ENCODE peak calls at places on chromosomes 3 and 15, in seven cellular contexts. P, Z, N, S, O, K and Y are unnamed samples.

GRCh38 chr3:111717601-111718000 is 122.5 kb upstream of the ZBED2 start:
- DNase-seq in P (peak; percentile 68), Z (peak; percentile 88), N (peak; percentile 58), S (peak; percentile 68), O (peak; percentile 73), K (peak; percentile 67), Y (peak; percentile 38)

GRCh38 chr15:80264031-80264430 is 12.0 kb upstream of the CTXND1 start:
- DNase-seq in P (no peak), Z (peak; percentile 22), N (no peak), S (no peak), O (no peak), K (no peak), Y (no peak)

GRCh38 chr15:98525625-98526024 is 122.7 kb upstream of the IGF1R start:
- DNase-seq in P (no peak), Z (no peak), N (no peak), S (no peak), O (no peak), K (no peak), Y (no peak)

GRCh38 chr3:10977864-10978510 is 14.6 kb upstream of the SLC6A1 start:
- DNase-seq in P (no peak), Z (no peak), N (no peak), S (no peak), O (no peak), K (no peak), Y (no peak)

GRCh38 chr3:47409688-47410416 is 29.0 kb downstream of the PTPN23 start:
- DNase-seq in P (no peak), Z (no peak), N (no peak), S (no peak), O (no peak), K (no peak), Y (no peak)

GRCh38 chr3:5644773-5645172 is 457.3 kb downstream of the EDEM1 start:
- DNase-seq in P (no peak), Z (no peak), N (no peak), S (no peak), O (no peak), K (no peak), Y (no peak)

GRCh38 chr3:157310329-157311065 is 126.2 kb upstream of the PTX3 start:
- DNase-seq in P (no peak), Z (no peak), N (no peak), S (no peak), O (no peak), K (no peak), Y (no peak)

GRCh38 chr3:47440131-47440530 is 35.6 kb downstream of the SCAP start:
- DNase-seq in P (no peak), Z (peak; percentile 32), N (no peak), S (no peak), O (no peak), K (no peak), Y (no peak)

GRCh38 chr15:47186071-47186470 is 531.2 kb upstream of the SEMA6D start:
- DNase-seq in P (no peak), Z (no peak), N (peak; percentile 4), S (no peak), O (no peak), K (no peak), Y (no peak)

GRCh38 chr3:30964612-30965011 is 70.2 kb upstream of the GADL1 start:
- DNase-seq in P (no peak), Z (no peak), N (no peak), S (peak; percentile 9), O (peak; percentile 86), K (no peak), Y (no peak)

GRCh38 chr15:34046471-34047145 is 7.6 kb upstream of the AVEN start:
- DNase-seq in P (no peak), Z (no peak), N (no peak), S (no peak), O (no peak), K (no peak), Y (no peak)

GRCh38 chr3:160343132-160343531 is 55.9 kb downstream of the IFT80 start:
- DNase-seq in P (peak; percentile 22), Z (peak; percentile 44), N (no peak), S (peak; percentile 8), O (no peak), K (no peak), Y (no peak)

GRCh38 chr3:101729586-101729985 is 5.2 kb downstream of the CEP97 start:
- DNase-seq in P (no peak), Z (no peak), N (no peak), S (no peak), O (no peak), K (no peak), Y (no peak)

GRCh38 chr3:138578961-138579574 is 15.0 kb downstream of the CEP70 start:
- DNase-seq in P (no peak), Z (no peak), N (no peak), S (no peak), O (no peak), K (no peak), Y (no peak)

GRCh38 chr3:152834354-152835310 is at the start of gene P2RY1:
- DNase-seq in P (no peak), Z (peak; percentile 32), N (peak; percentile 13), S (peak; percentile 77), O (peak; percentile 62), K (peak; percentile 16), Y (no peak)

GRCh38 chr3:30302027-30302426 is 304.4 kb upstream of the TGFBR2 start:
- DNase-seq in P (no peak), Z (no peak), N (no peak), S (no peak), O (peak; percentile 67), K (no peak), Y (no peak)

GRCh38 chr15:25169318-25169717 is 214.5 kb downstream of the SNRPN start:
- DNase-seq in P (no peak), Z (no peak), N (no peak), S (no peak), O (no peak), K (no peak), Y (no peak)

GRCh38 chr3:105868450-105868744 is 415 bp downstream of the CBLB start:
- DNase-seq in P (peak; percentile 24), Z (peak; percentile 41), N (no peak), S (peak; percentile 20), O (no peak), K (no peak), Y (peak; percentile 1)

GRCh38 chr15:77455696-77456293 is 35.1 kb downstream of the HMG20A start:
- DNase-seq in P (no peak), Z (peak; percentile 94), N (no peak), S (no peak), O (no peak), K (no peak), Y (no peak)

GRCh38 chr15:82812994-82813393 is 3.6 kb downstream of the WHAMM start:
- DNase-seq in P (no peak), Z (no peak), N (no peak), S (no peak), O (no peak), K (no peak), Y (no peak)